ENCODE peak calls at places on chromosomes 2 and 18, in eight cellular contexts. Q, X, Z, P, W, R, L and G are unnamed samples.
A peak's percentile ranks its signal among the peaks of the same experiment; 100 is the strongest.

GRCh38 chr2:7895356-7895755 is 786.5 kb upstream of the ID2 start:
- DNase-seq in Q (no peak), X (no peak), Z (no peak), P (no peak), W (no peak), R (no peak), L (no peak), G (no peak)

GRCh38 chr2:55010149-55010591 is 40.1 kb downstream of the RTN4 start:
- DNase-seq in Q (peak; percentile 83), X (peak; percentile 46), Z (peak; percentile 59), P (peak; percentile 34), W (no peak), R (no peak), L (peak; percentile 26), G (no peak)

GRCh38 chr2:43519711-43520221 is 76.1 kb downstream of the THADA start:
- DNase-seq in Q (no peak), X (peak; percentile 99), Z (peak; percentile 60), P (peak; percentile 97), W (no peak), R (no peak), L (no peak), G (peak; percentile 89)

GRCh38 chr2:203786912-203787311 is 80.5 kb downstream of the CD28 start:
- DNase-seq in Q (no peak), X (peak; percentile 48), Z (no peak), P (peak; percentile 52), W (peak; percentile 27), R (no peak), L (no peak), G (no peak)

GRCh38 chr2:196963961-196964360 is 37.5 kb upstream of the PGAP1 start:
- DNase-seq in Q (no peak), X (no peak), Z (no peak), P (no peak), W (no peak), R (no peak), L (no peak), G (no peak)

GRCh38 chr2:203997481-203997880 is 60.9 kb downstream of the ICOS start:
- DNase-seq in Q (no peak), X (no peak), Z (no peak), P (no peak), W (no peak), R (no peak), L (no peak), G (no peak)

GRCh38 chr2:73050011-73050617 is 21.4 kb downstream of the SFXN5 start:
- DNase-seq in Q (no peak), X (peak; percentile 79), Z (no peak), P (no peak), W (no peak), R (no peak), L (no peak), G (no peak)

GRCh38 chr2:197248001-197248401 is 62.6 kb downstream of the ANKRD44 start:
- DNase-seq in Q (no peak), X (no peak), Z (no peak), P (no peak), W (no peak), R (no peak), L (no peak), G (no peak)

GRCh38 chr2:165144315-165144714 is 59.5 kb downstream of the SCN3A start:
- DNase-seq in Q (no peak), X (no peak), Z (no peak), P (no peak), W (no peak), R (no peak), L (no peak), G (no peak)

GRCh38 chr2:163715199-163715598 is 20.6 kb downstream of the FIGN start:
- DNase-seq in Q (no peak), X (no peak), Z (no peak), P (no peak), W (no peak), R (no peak), L (no peak), G (no peak)

GRCh38 chr2:206361407-206362045 is 81.8 kb upstream of the ADAM23 start:
- DNase-seq in Q (no peak), X (no peak), Z (no peak), P (no peak), W (no peak), R (no peak), L (no peak), G (no peak)

GRCh38 chr2:216181351-216181750 is 72.2 kb downstream of the XRCC5 start:
- DNase-seq in Q (no peak), X (peak; percentile 33), Z (no peak), P (no peak), W (no peak), R (no peak), L (no peak), G (no peak)

GRCh38 chr2:96087130-96087529 is 29.2 kb downstream of the ADRA2B start:
- DNase-seq in Q (no peak), X (no peak), Z (no peak), P (no peak), W (no peak), R (no peak), L (no peak), G (no peak)

GRCh38 chr2:183072177-183072576 is 6.4 kb upstream of the DUSP19 start:
- DNase-seq in Q (no peak), X (no peak), Z (no peak), P (no peak), W (no peak), R (no peak), L (no peak), G (no peak)

GRCh38 chr2:45681675-45682074 is 30.2 kb downstream of the PRKCE start:
- DNase-seq in Q (peak; percentile 29), X (peak; percentile 93), Z (no peak), P (peak; percentile 88), W (no peak), R (peak; percentile 81), L (peak; percentile 55), G (peak; percentile 8)

GRCh38 chr2:156437272-156437671 is 1.1 kb downstream of the GPD2 start:
- DNase-seq in Q (peak; percentile 34), X (no peak), Z (no peak), P (peak; percentile 43), W (peak; percentile 27), R (no peak), L (no peak), G (no peak)

GRCh38 chr18:47983055-47983454 is 52.6 kb upstream of the SMAD2 start:
- DNase-seq in Q (no peak), X (no peak), Z (no peak), P (no peak), W (no peak), R (no peak), L (no peak), G (no peak)

DNA sequence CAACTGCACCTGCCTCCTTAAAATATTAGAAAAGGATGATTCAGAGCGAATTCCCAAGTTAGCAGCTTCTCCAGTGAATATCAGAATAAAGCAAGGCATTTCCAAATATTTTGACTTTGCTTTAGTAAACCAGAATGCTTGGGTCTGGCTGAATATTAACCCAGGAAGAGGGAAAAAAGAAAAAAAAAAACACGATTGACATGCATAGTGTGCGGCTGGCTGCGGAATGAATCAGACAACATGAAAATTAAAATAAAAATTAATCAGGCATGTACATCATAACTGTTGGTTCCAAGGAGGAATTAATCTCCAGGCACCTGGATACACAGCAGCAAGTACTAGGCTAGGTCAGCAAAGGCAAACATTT is 105.8 kb upstream of the NCKAP5 start:
- DNase-seq in Q (no peak), X (no peak), Z (no peak), P (no peak), W (no peak), R (no peak), L (no peak), G (no peak)
- H3K4me3 ChIP-seq in Q (no peak overlapping the region), X (no peak overlapping the region), Z (peak overlapping the region; percentile 68), P (peak overlapping the region; percentile 41), W (no peak overlapping the region), R (no peak overlapping the region), L (peak overlapping the region; percentile 39), G (peak overlapping the region; percentile 48)

DNA sequence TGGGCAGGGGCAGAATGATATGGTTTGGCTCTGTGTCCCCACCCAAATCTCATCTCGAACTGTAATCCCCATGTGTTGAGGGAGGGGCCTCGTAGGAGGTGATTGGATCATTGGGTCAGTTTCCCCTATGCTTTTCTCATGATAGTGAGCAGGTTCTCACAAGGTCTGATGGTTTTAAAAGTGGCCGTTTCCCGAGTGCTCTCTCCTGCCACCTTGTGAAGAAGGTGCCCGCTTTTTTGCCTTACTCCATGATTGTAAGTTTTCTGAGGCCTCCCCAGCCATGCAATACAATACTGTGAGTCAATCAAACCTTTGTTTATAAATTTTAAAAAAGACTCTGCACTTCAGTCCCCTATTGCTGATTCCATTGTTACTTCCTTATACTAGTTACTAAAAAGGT is 82.9 kb upstream of the CDKL4 start:
- DNase-seq in Q (no peak), X (no peak), Z (no peak), P (no peak), W (no peak), R (no peak), L (no peak), G (no peak)
- H3K27ac ChIP-seq in Q (no peak overlapping the region), X (no peak overlapping the region), Z (no peak overlapping the region), P (no peak overlapping the region), W (no peak overlapping the region), R (no peak overlapping the region), L (no peak overlapping the region), G (no peak overlapping the region)

GRCh38 chr2:184527058-184527457 is 71.3 kb upstream of the ZNF804A start:
- DNase-seq in Q (no peak), X (no peak), Z (no peak), P (no peak), W (no peak), R (no peak), L (no peak), G (no peak)

GRCh38 chr2:184520441-184520840 is 77.9 kb upstream of the ZNF804A start:
- DNase-seq in Q (no peak), X (no peak), Z (no peak), P (no peak), W (no peak), R (no peak), L (no peak), G (no peak)

GRCh38 chr2:184523732-184524131 is 74.6 kb upstream of the ZNF804A start:
- DNase-seq in Q (no peak), X (no peak), Z (peak; percentile 49), P (no peak), W (no peak), R (no peak), L (no peak), G (no peak)

GRCh38 chr2:184528119-184528518 is 70.2 kb upstream of the ZNF804A start:
- DNase-seq in Q (no peak), X (no peak), Z (no peak), P (no peak), W (no peak), R (no peak), L (no peak), G (no peak)

GRCh38 chr2:184524551-184525382 is 73.6 kb upstream of the ZNF804A start:
- DNase-seq in Q (no peak), X (no peak), Z (peak; percentile 47), P (no peak), W (no peak), R (no peak), L (no peak), G (no peak)
- H3K9me3 ChIP-seq in Q (no peaks in the 10 kb centered on the region), X (peaks cover 2% of the 10 kb centered on the region), Z (peaks cover 13% of the 10 kb centered on the region), P (peaks cover 33% of the 10 kb centered on the region), W (no peaks in the 10 kb centered on the region), R (peaks cover 16% of the 10 kb centered on the region), L (no peaks in the 10 kb centered on the region), G (peaks cover 23% of the 10 kb centered on the region)

DNA sequence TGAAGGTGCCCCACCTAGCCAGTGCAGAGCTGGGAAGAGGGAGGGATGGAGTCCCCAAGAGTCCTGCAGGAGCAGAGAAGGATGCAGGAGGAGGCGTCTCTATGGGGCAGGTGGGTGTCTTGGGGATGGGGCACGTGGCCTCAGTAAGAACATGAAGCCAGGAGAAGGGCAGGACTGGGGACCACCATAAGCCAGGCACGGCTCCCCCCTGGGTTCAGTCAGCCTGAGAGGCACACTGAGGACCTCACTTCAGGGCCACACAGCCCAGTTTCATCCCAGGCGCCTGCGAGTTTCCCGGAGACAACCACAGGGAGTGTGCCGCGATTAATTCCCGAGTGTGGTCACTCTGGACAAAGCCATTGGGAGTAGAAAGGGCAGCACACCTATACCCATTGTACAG is 120.3 kb downstream of the GYPC start:
- DNase-seq in Q (no peak), X (no peak), Z (peak; percentile 70), P (no peak), W (no peak), R (no peak), L (no peak), G (no peak)
- H3K4me3 ChIP-seq in Q (peak overlapping the region; percentile 53), X (no peak overlapping the region), Z (no peak overlapping the region), P (no peak overlapping the region), W (peak overlapping the region; percentile 46), R (no peak overlapping the region), L (peak overlapping the region; percentile 51), G (peak overlapping the region; percentile 34)